ENCODE peak calls at places on chromosome 16, in nine cellular contexts. N is PC-9, R is GM23248, O is OCI-LY7, G is PC-3, M is hepatocyte, E is MM.1S, B is GM23338, T is Karpas-422. K is an unnamed sample.

GRCh38 chr16:12081048-12081404 is 104.5 kb downstream of the SNX29 start:
- DNase-seq in N (no peak), T (no peak), B (no peak), O (no peak), G (no peak), M (no peak), R (no peak), E (no peak), K (no peak)

GRCh38 chr16:57519796-57520360 is 16.5 kb downstream of the CCDC102A start:
- DNase-seq in M (peak; percentile 90), E (peak; percentile 51), N (no peak), R (peak; percentile 73), B (peak; percentile 88), O (peak; percentile 79), G (peak; percentile 64), T (peak; percentile 90), K (peak; percentile 94)

GRCh38 chr16:1581804-1582203 is 30.1 kb downstream of the IFT140 start:
- DNase-seq in R (no peak), G (no peak), E (no peak), O (no peak), M (no peak), T (no peak), N (no peak), B (no peak), K (no peak)

GRCh38 chr16:49335828-49336227 is 37.8 kb upstream of the C16orf78 start:
- DNase-seq in B (no peak), E (no peak), N (no peak), G (no peak), R (no peak), O (no peak), T (no peak), M (no peak), K (no peak)

GRCh38 chr16:86772231-86772510 is 193.8 kb downstream of the FOXL1 start:
- DNase-seq in E (no peak), N (no peak), T (no peak), M (no peak), B (no peak), G (no peak), O (no peak), R (peak; percentile 73), K (no peak)

GRCh38 chr16:54366005-54366634 is 79.5 kb upstream of the IRX3 start:
- DNase-seq in N (no peak), M (no peak), G (no peak), T (no peak), O (no peak), E (no peak), R (no peak), B (no peak), K (no peak)

GRCh38 chr16:850668-851067 is 50.1 kb upstream of the GNG13 start:
- DNase-seq in E (no peak), O (no peak), N (no peak), R (no peak), B (no peak), T (no peak), M (no peak), G (no peak), K (no peak)

GRCh38 chr16:28210979-28211505 is 723 bp downstream of the XPO6 start:
- DNase-seq in B (peak; percentile 58), O (peak; percentile 61), N (peak; percentile 45), T (peak; percentile 82), E (peak; percentile 68), G (peak; percentile 62), R (peak; percentile 94), M (peak; percentile 90), K (peak; percentile 83)

GRCh38 chr16:57041182-57042156 is 50.9 kb upstream of the CPNE2 start:
- DNase-seq in T (peak; percentile 89), M (no peak), G (no peak), N (no peak), B (no peak), O (peak; percentile 83), E (peak; percentile 61), R (no peak), K (no peak)

GRCh38 chr16:67001726-67002125 is 13.3 kb downstream of the CES4A start:
- DNase-seq in B (no peak), N (no peak), O (no peak), R (no peak), T (no peak), M (no peak), G (no peak), E (no peak), K (no peak)
- H3K4me2 ChIP-seq in B (peak overlapping the region; percentile 86), N (no peak overlapping the region), O (no peak overlapping the region), R (no peak overlapping the region), T (no peak overlapping the region), M (peak overlapping the region; percentile 100), G (no peak overlapping the region), E (no peak overlapping the region), K (peak overlapping the region; percentile 41)

GRCh38 chr16:15578824-15579223 is 64.1 kb downstream of the MARF1 start:
- DNase-seq in T (no peak), N (no peak), M (no peak), E (no peak), R (no peak), O (no peak), B (no peak), G (no peak), K (no peak)
- H3K9me2 ChIP-seq in T (no peaks in the 10 kb centered on the region), N (no peaks in the 10 kb centered on the region), M (no peaks in the 10 kb centered on the region), E (no peaks in the 10 kb centered on the region), R (no peaks in the 10 kb centered on the region), O (no peaks in the 10 kb centered on the region), B (peaks cover 3% of the 10 kb centered on the region), G (no peaks in the 10 kb centered on the region), K (no peaks in the 10 kb centered on the region)

GRCh38 chr16:81615833-81616232 is 163.3 kb upstream of the PLCG2 start:
- DNase-seq in G (no peak), O (no peak), R (no peak), E (no peak), N (no peak), M (no peak), T (no peak), B (no peak), K (no peak)
- H3K4me2 ChIP-seq in G (no peak overlapping the region), O (peak overlapping the region; percentile 50), R (no peak overlapping the region), E (peak overlapping the region; percentile 68), N (no peak overlapping the region), M (no peak overlapping the region), T (no peak overlapping the region), B (no peak overlapping the region), K (no peak overlapping the region)

GRCh38 chr16:85722066-85722465 is 28.8 kb downstream of the C16orf74 start:
- DNase-seq in T (no peak), R (no peak), M (no peak), G (no peak), E (no peak), O (no peak), B (no peak), N (peak; percentile 49), K (no peak)
- H3K9me2 ChIP-seq in T (no peaks in the 10 kb centered on the region), R (no peaks in the 10 kb centered on the region), M (no peaks in the 10 kb centered on the region), G (no peaks in the 10 kb centered on the region), E (no peaks in the 10 kb centered on the region), O (no peaks in the 10 kb centered on the region), B (no peaks in the 10 kb centered on the region), N (no peaks in the 10 kb centered on the region), K (no peaks in the 10 kb centered on the region)

GRCh38 chr16:23146877-23147601 is 2.2 kb downstream of the USP31 start:
- DNase-seq in O (no peak), R (no peak), N (no peak), E (no peak), B (no peak), M (no peak), G (no peak), T (no peak), K (no peak)

GRCh38 chr16:23145608-23146007 is 3.6 kb downstream of the USP31 start:
- DNase-seq in M (no peak), N (peak; percentile 63), O (no peak), E (no peak), B (peak; percentile 41), T (no peak), R (peak; percentile 76), G (peak; percentile 77), K (no peak)

GRCh38 chr16:23147666-23148065 is 1.6 kb downstream of the USP31 start:
- DNase-seq in R (no peak), G (no peak), N (no peak), M (no peak), T (no peak), O (no peak), E (no peak), B (no peak), K (no peak)

GRCh38 chr16:23143391-23143790 is 5.9 kb downstream of the USP31 start:
- DNase-seq in B (no peak), G (no peak), O (no peak), N (no peak), M (no peak), E (no peak), R (no peak), T (no peak), K (no peak)

DNA sequence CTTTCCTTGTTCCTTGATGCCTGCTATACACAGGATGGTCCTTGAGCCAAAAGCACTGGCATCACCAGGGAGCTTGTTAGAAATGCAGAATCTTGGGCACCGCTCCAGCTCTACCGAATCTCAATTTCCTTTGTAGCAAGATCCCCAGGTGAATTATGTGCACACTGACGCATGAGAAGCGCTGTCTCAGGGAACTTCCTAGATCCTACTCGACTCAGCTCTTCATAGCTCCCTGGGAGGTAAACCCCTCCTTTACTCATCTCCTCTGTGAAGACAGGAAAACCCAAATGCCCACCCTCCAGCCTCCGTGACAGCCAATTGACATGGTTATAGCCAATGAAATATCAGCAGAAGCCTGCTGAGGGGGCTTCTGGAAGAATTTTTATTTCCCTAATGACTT is 4.1 kb downstream of the USP31 start:
- DNase-seq in R (no peak), T (no peak), G (peak; percentile 11), N (no peak), O (no peak), B (peak; percentile 55), M (no peak), E (no peak), K (no peak)
- H3K4me2 ChIP-seq in R (peak overlapping the region; percentile 21), T (no peak overlapping the region), G (peak overlapping the region; percentile 93), N (peak overlapping the region; percentile 40), O (no peak overlapping the region), B (peak overlapping the region; percentile 72), M (no peak overlapping the region), E (no peak overlapping the region), K (peak overlapping the region; percentile 18)

DNA sequence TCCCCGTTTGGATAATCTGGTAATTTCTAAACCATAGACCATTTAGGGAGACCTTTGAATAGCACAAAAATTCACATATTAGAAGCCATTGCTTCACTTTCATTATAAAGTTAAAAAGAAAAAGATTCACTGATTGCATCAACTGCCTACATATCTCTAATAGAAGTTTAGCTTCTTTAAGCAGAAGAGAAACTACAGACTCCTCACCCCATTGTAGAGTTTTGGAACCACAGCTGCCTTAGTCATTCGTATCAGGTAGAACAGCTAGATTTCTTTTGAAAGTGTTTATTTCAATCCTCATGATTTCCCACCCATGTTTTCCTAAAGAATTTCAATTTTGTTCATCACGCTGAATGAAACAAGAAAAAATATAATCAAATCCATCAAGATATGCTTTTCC is 144.8 kb downstream of the CDH8 start:
- DNase-seq in T (no peak), R (no peak), N (no peak), B (no peak), E (no peak), G (no peak), M (no peak), O (no peak), K (no peak)
- H3K9me2 ChIP-seq in T (no peaks in the 10 kb centered on the region), R (no peaks in the 10 kb centered on the region), N (no peaks in the 10 kb centered on the region), B (no peaks in the 10 kb centered on the region), E (no peaks in the 10 kb centered on the region), G (no peaks in the 10 kb centered on the region), M (no peaks in the 10 kb centered on the region), O (no peaks in the 10 kb centered on the region), K (no peaks in the 10 kb centered on the region)

GRCh38 chr16:74480150-74481029 is 59.1 kb upstream of the CLEC18B start:
- DNase-seq in M (peak; percentile 84), E (no peak), O (no peak), T (no peak), R (peak; percentile 86), N (peak; percentile 94), G (peak; percentile 90), B (no peak), K (no peak)
- H3K4me2 ChIP-seq in M (peak overlapping the region; percentile 53), E (no peak overlapping the region), O (no peak overlapping the region), T (no peak overlapping the region), R (peak overlapping the region; percentile 70), N (peak overlapping the region; percentile 60), G (peak overlapping the region; percentile 65), B (no peak overlapping the region), K (no peak overlapping the region)

GRCh38 chr16:3168706-3169105 is 19.3 kb upstream of the OR1F1 start:
- DNase-seq in T (no peak), N (no peak), B (no peak), E (no peak), O (no peak), M (no peak), G (no peak), R (no peak), K (no peak)
- H3K9me2 ChIP-seq in T (no peaks in the 10 kb centered on the region), N (no peaks in the 10 kb centered on the region), B (no peaks in the 10 kb centered on the region), E (no peaks in the 10 kb centered on the region), O (no peaks in the 10 kb centered on the region), M (no peaks in the 10 kb centered on the region), G (no peaks in the 10 kb centered on the region), R (no peaks in the 10 kb centered on the region), K (no peaks in the 10 kb centered on the region)